ENCODE peak calls at places on chromosome 10, in four cellular contexts. T is HepG2, I is K562, W is HCT116. C is an unnamed sample.
A peak's percentile ranks its signal among the peaks of the same experiment; 100 is the strongest.

GRCh38 chr10:50585921-50586739 is 37.6 kb downstream of the SGMS1 start:
- DNase-seq in W (peak; percentile 77), I (peak; percentile 79), T (no peak), C (no peak)

GRCh38 chr10:78255214-78255613 is 221.6 kb downstream of the RPS24 start:
- DNase-seq in W (no peak), I (no peak), T (no peak), C (no peak)

GRCh38 chr10:118594392-118595063 is 920 bp downstream of the PRLHR start:
- DNase-seq in I (peak; percentile 18), W (no peak), T (no peak), C (no peak)

GRCh38 chr10:31069411-31069810 is 37.7 kb upstream of the ZNF438 start:
- DNase-seq in T (no peak), W (no peak), I (no peak), C (no peak)

GRCh38 chr10:114648368-114648767 is 9.7 kb downstream of the ABLIM1 start:
- DNase-seq in T (peak; percentile 68), W (no peak), I (no peak), C (no peak)

GRCh38 chr10:113167702-113168101 is 217.7 kb downstream of the TCF7L2 start:
- DNase-seq in I (no peak), W (no peak), T (no peak), C (no peak)

GRCh38 chr10:18400201-18400910 is 251.0 kb downstream of the NSUN6 start:
- DNase-seq in W (no peak), T (peak; percentile 5), I (peak; percentile 9), C (no peak)

GRCh38 chr10:130246113-130246512 is 109.9 kb downstream of the GLRX3 start:
- DNase-seq in I (no peak), T (no peak), W (no peak), C (no peak)

GRCh38 chr10:65320256-65321026 is 1605.4 kb upstream of the LRRTM3 start:
- DNase-seq in W (no peak), I (no peak), T (no peak), C (no peak)

GRCh38 chr10:132708441-132708840 is 77.5 kb downstream of the NKX6-2 start:
- DNase-seq in W (no peak), T (no peak), I (no peak), C (no peak)

GRCh38 chr10:63429280-63429679 is 36.5 kb downstream of the JMJD1C start:
- DNase-seq in W (no peak), T (no peak), I (no peak), C (no peak)

GRCh38 chr10:124997246-124997790 is 55.4 kb downstream of the ZRANB1 start:
- DNase-seq in I (no peak), W (no peak), T (no peak), C (no peak)

GRCh38 chr10:24816997-24817396 is 93.3 kb upstream of the ARHGAP21 start:
- DNase-seq in W (no peak), I (no peak), T (no peak), C (no peak)
- TF ChIP-seq TCF7L2 in W (no peak), I (no peak), T (no peak), C (no peak)

DNA sequence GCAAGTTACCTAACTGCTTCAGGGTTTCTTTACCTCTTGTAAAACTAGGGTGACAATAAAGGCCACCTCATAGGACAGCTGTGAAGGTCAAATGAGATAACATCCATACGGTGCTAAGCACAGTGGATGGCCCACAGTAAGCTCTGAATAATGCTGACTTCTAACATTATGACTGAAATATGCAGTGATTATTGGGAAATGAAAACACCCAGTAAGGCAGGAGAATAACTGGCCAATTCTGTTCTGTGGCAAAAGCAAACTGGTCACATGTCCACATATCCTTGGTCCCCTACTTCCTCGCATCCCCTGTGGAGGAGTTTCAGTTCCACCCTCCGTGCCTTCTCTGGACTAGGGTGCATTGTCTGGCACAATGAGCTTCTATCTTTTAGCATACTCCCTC is 1.4 kb downstream of the CUBN start:
- DNase-seq in T (no peak), I (no peak), W (no peak), C (no peak)
- TF ChIP-seq TCF7L2 in T (no peak), I (no peak), W (no peak), C (no peak)

GRCh38 chr10:44993922-44994751 is 6.6 kb upstream of the ZNF22 start:
- DNase-seq in W (no peak), T (peak; percentile 52), I (no peak), C (no peak)
- TF ChIP-seq TCF7L2 in W (no peak), T (no peak), I (no peak), C (no peak)

DNA sequence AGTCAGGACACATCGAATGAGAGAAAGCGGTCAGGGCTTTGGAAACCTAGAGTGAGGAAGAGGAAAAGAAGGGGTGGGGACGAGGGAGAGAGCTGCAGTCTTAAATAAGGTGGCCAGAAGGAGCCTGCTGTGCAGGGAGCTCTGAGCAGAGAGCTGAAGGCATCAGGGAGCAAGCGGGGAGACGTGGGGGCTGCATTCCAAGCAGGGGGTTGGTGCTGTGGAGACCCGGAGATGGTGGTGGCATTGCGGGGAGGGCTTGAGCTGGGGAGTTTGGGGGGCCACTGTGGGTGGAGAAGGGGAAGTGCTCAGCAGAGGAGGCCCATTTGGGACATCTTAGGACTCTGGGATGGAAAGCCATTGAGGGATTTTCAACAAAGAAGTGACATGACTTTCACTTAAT is 38.7 kb upstream of the ZNF32 start:
- DNase-seq in W (no peak), I (no peak), T (no peak), C (no peak)
- TF ChIP-seq TCF7L2 in W (no peak), I (no peak), T (no peak), C (no peak)

DNA sequence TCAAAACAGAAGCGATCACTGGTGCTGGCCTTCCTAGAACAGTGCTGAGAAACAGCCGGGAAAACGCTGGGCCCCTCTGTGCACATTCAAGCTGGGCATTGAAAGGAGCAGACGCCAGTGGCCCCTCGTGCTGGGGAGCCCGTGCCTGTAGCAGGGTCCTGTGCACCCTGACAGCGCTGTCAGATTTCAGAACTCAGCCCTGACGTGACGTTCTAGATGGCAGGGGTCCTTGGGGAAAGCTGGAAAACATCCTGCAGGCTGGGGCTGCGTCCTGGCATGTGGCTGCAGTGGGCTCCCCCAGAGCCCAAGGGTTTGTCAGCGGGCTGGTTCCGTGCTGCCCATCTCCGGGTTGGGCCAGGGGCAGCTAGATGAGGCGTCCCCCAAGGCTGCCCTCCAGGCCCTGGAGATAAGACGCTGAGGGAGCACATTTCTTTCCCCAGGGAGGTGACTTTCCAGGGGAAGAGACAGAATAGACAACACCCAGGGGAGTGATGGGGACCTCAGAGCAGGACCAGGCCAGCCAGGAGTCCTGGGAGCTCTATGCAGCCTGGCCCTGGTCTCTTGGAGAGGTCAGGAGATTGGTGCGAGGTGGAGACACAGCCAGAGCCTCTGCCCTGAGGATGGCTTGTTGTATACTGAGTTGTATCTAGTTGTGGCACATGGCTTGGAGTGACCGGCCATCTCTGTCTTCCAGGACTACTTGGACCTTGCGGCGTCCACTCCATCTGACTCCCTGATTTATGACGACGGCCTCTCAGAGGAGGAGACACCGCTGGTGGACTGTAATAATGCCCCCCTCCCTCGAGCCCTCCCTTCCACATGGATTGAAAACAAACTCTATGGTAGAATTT is 12.1 kb upstream of the CSGALNACT2 start:
- DNase-seq in W (no peak), T (no peak), I (no peak), C (no peak)
- TF ChIP-seq TCF7L2 in W (no peak), T (no peak), I (no peak), C (no peak)

GRCh38 chr10:27252267-27253000 is 11.8 kb upstream of the ACBD5 start:
- DNase-seq in T (no peak), I (peak; percentile 83), W (no peak), C (no peak)
- TF ChIP-seq TCF7L2 in T (no peak), I (no peak), W (no peak), C (no peak)

C was measured in Panc1.